ENCODE peak calls at places on chromosomes 1 and 21, in four cellular contexts. One of them, this sample, is unnamed. For H3K4me1, the result is how much of the 10 kb centered on the place peaks cover.

GRCh38 chr1:3217096-3217724 is 148.2 kb downstream of the PRDM16 start:
- DNase-seq in heart right ventricle: no peak
- DNase-seq in tibial artery: no peak
- DNase-seq in pancreas: no peak
- DNase-seq in this sample: no peak

GRCh38 chr1:2049517-2050481 is at the start of gene PRKCZ:
- DNase-seq in heart right ventricle: peak
- DNase-seq in pancreas: peak
- DNase-seq in tibial artery: no peak
- DNase-seq in this sample: peak

GRCh38 chr1:212211371-212211770 is 73.8 kb upstream of the PPP2R5A start:
- DNase-seq in heart right ventricle: no peak
- DNase-seq in pancreas: no peak
- DNase-seq in tibial artery: no peak
- DNase-seq in this sample: no peak

GRCh38 chr1:29736582-29737188 is 500.4 kb downstream of the PTPRU start:
- DNase-seq in pancreas: no peak
- DNase-seq in heart right ventricle: peak
- DNase-seq in tibial artery: peak
- DNase-seq in this sample: peak

GRCh38 chr1:14666376-14666775 is 67.9 kb downstream of the KAZN start:
- DNase-seq in tibial artery: no peak
- DNase-seq in pancreas: no peak
- DNase-seq in heart right ventricle: no peak
- DNase-seq in this sample: no peak

GRCh38 chr1:220552672-220553258 is 24.8 kb downstream of the MARK1 start:
- DNase-seq in tibial artery: no peak
- DNase-seq in pancreas: no peak
- DNase-seq in heart right ventricle: no peak
- DNase-seq in this sample: no peak

GRCh38 chr1:195714248-195714647 is 894.0 kb downstream of the KCNT2 start:
- DNase-seq in heart right ventricle: no peak
- DNase-seq in pancreas: no peak
- DNase-seq in tibial artery: no peak
- DNase-seq in this sample: peak

GRCh38 chr1:56179571-56179970 is 399.8 kb downstream of the PLPP3 start:
- DNase-seq in pancreas: no peak
- DNase-seq in tibial artery: no peak
- DNase-seq in heart right ventricle: no peak
- DNase-seq in this sample: no peak

GRCh38 chr21:37828515-37828914 is 87.7 kb downstream of the KCNJ6 start:
- DNase-seq in heart right ventricle: no peak
- DNase-seq in tibial artery: no peak
- DNase-seq in pancreas: no peak
- DNase-seq in this sample: no peak

GRCh38 chr1:19363526-19364152 is 51.5 kb downstream of the SLC66A1 start:
- DNase-seq in pancreas: peak
- DNase-seq in heart right ventricle: no peak
- DNase-seq in tibial artery: no peak
- DNase-seq in this sample: no peak

GRCh38 chr21:45994738-45995685 is 13.4 kb downstream of the COL6A1 start:
- DNase-seq in heart right ventricle: peak
- DNase-seq in tibial artery: no peak
- DNase-seq in pancreas: peak
- DNase-seq in this sample: no peak

GRCh38 chr21:37039434-37040075 is 33.1 kb downstream of the RIPPLY3 start:
- DNase-seq in tibial artery: no peak
- DNase-seq in pancreas: no peak
- DNase-seq in heart right ventricle: no peak
- DNase-seq in this sample: no peak

GRCh38 chr1:1021860-1022259 is 1.9 kb downstream of the AGRN start:
- DNase-seq in pancreas: no peak
- DNase-seq in tibial artery: no peak
- DNase-seq in heart right ventricle: no peak
- DNase-seq in this sample: no peak

GRCh38 chr1:224651188-224651587 is 35.1 kb downstream of the CNIH3 start:
- DNase-seq in pancreas: no peak
- DNase-seq in tibial artery: no peak
- DNase-seq in heart right ventricle: no peak
- DNase-seq in this sample: no peak
- TF ChIP-seq CTCF in pancreas: no peak
- TF ChIP-seq CTCF in tibial artery: no peak
- TF ChIP-seq CTCF in heart right ventricle: no peak
- TF ChIP-seq CTCF in this sample: no peak

GRCh38 chr1:205440476-205441317 is 15.1 kb downstream of the BLACAT1 start:
- DNase-seq in pancreas: peak
- DNase-seq in tibial artery: peak
- DNase-seq in heart right ventricle: peak
- DNase-seq in this sample: peak
- H3K4me3 ChIP-seq in pancreas: no peak
- H3K4me3 ChIP-seq in tibial artery: no peak
- H3K4me3 ChIP-seq in heart right ventricle: no peak
- H3K4me3 ChIP-seq in this sample: no peak

DNA sequence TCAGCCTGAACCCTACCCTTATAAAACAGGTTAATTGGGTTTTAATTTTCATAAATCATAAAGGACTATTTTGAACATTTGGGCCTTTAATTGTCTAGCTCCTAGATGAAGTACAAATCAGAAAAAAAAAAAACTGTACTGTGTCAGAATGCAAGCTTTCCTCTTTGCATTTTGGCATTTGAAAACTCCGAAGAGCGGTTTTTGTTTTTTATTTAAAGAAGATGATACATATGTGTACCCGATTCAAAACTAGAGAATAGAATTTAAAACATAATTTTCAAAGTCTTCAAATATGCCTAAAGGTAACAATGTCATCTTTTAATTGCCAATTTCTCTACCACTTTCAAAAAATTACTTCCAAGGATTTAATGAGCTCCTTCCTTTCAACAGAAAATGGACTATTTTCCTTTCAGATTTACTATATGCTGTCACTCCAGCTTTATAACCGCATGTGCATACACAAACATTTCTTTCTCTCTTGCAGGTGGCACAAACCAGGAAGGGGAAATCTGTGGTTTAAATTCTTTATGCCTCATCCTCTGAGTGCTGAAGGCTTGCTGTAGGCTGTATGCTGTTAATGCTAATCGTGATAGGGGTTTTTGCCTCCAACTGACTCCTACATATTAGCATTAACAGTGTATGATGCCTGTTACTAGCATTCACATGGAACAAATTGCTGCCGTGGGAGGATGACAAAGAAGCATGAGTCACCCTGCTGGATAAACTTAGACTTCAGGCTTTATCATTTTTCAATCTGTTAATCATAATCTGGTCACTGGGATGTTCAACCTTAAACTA is 33.7 kb downstream of the MRPL39 start:
- DNase-seq in heart right ventricle: no peak
- DNase-seq in pancreas: no peak
- DNase-seq in tibial artery: no peak
- DNase-seq in this sample: no peak
- H3K4me1 ChIP-seq in heart right ventricle: under half
- H3K4me1 ChIP-seq in pancreas: under half
- H3K4me1 ChIP-seq in tibial artery: under half
- H3K4me1 ChIP-seq in this sample: under half

DNA sequence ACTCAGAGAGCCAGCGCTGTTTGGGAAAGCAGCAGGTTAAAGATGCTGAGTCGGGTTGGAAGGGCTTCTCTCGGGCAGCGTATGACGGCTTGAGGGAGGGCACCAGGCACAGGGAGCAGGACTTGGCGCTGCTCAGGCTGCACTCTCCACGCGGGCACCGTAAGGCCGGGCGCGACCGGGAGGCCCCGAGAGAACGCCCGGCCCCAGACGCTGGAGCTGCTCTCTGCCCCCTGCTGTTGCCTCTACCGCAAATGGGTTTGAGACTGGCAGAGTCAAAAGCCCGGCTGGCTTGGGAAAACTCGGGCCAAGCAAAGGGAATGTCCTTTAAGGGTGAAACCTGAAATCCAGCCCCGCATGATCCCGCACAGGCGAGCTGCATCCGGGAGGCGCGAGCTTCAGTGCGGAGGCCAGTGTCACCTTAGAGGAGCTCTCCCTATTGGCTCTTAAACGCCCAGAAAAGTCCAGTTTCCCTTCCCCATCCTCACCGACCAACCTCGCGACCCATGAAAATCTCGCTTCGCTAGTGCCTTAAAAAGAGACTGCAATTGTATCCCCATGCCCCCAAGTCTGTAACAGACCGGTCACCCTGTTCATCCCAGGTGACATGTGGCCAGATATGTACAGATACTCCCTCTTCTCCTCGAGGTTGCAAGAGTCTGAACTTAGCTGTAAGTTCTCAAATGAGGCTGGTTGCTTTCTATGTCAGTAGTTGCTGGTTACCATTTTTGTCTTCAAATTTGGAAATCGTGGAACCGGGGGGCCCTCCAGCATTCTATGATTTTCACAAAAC is 1.1 kb downstream of the PRRX1 start:
- DNase-seq in heart right ventricle: no peak
- DNase-seq in pancreas: peak
- DNase-seq in tibial artery: no peak
- DNase-seq in this sample: peak
- TF ChIP-seq CTCF in heart right ventricle: peak
- TF ChIP-seq CTCF in pancreas: no peak
- TF ChIP-seq CTCF in tibial artery: peak
- TF ChIP-seq CTCF in this sample: peak

GRCh38 chr1:167614851-167615250 is 15.2 kb upstream of the RCSD1 start:
- DNase-seq in heart right ventricle: no peak
- DNase-seq in tibial artery: no peak
- DNase-seq in pancreas: no peak
- DNase-seq in this sample: no peak

GRCh38 chr1:167618366-167618765 is 11.7 kb upstream of the RCSD1 start:
- DNase-seq in heart right ventricle: no peak
- DNase-seq in tibial artery: no peak
- DNase-seq in pancreas: no peak
- DNase-seq in this sample: no peak

GRCh38 chr1:167617950-167618269 is 12.1 kb upstream of the RCSD1 start:
- DNase-seq in heart right ventricle: no peak
- DNase-seq in pancreas: no peak
- DNase-seq in tibial artery: no peak
- DNase-seq in this sample: no peak

GRCh38 chr1:167617100-167617949 is 12.7 kb upstream of the RCSD1 start:
- DNase-seq in tibial artery: peak
- DNase-seq in pancreas: no peak
- DNase-seq in heart right ventricle: peak
- DNase-seq in this sample: peak

DNA sequence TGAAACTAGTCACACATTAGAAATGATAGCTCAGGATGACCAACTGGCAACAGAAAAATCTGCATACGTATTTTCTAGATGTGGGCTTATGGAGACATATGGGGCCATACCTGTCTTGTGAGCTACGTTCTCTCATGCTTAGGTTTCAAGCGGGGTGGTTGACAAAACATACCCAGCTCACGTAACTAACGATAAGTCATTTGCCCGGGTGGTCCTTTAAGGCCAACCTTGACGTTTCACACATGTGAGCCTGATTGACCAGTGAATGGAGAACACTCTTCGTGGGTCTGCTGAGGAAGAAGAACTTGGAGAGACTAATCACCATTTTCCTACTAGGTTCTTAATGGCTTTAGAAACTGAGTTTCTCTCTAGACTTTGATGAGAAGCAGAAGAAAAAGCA is 13.5 kb upstream of the RCSD1 start:
- DNase-seq in pancreas: no peak
- DNase-seq in tibial artery: no peak
- DNase-seq in heart right ventricle: no peak
- DNase-seq in this sample: no peak
- H3K4me3 ChIP-seq in pancreas: no peak
- H3K4me3 ChIP-seq in tibial artery: no peak
- H3K4me3 ChIP-seq in heart right ventricle: no peak
- H3K4me3 ChIP-seq in this sample: no peak

GRCh38 chr1:109785446-109786106 is 21.9 kb upstream of the EPS8L3 start:
- DNase-seq in heart right ventricle: no peak
- DNase-seq in tibial artery: peak
- DNase-seq in pancreas: peak
- DNase-seq in this sample: no peak
- H3K4me1 ChIP-seq in heart right ventricle: under half
- H3K4me1 ChIP-seq in tibial artery: under half
- H3K4me1 ChIP-seq in pancreas: under half
- H3K4me1 ChIP-seq in this sample: half or more